ENCODE peak calls at places on chromosomes 3 and 15, in six cellular contexts. D is A549; U is activated naive CD4-positive, alpha-beta T cell treated with anti-CD3 and anti-CD28 coated beads, Interleukin-2, amount 10 ng/mL, durations not matched to agents 7 days and 5 days; Z is M059J; G is GM04504; Y is CD8-positive, alpha-beta memory T cell. A is an unnamed sample.
A peak's percentile ranks its signal among the peaks of the same experiment; 100 is the strongest.

GRCh38 chr3:69948246-69948862 is 51.2 kb upstream of the SAMMSON start:
- DNase-seq in G (peak; percentile 23), Y (no peak), D (no peak), Z (peak; percentile 43), U (no peak), A (no peak)

GRCh38 chr15:68187559-68187958 is 17.6 kb downstream of the CALML4 start:
- DNase-seq in U (no peak), Y (no peak), G (peak; percentile 46), D (no peak), Z (peak; percentile 43), A (no peak)

GRCh38 chr3:94071713-94072284 is 8.9 kb downstream of the NSUN3 start:
- DNase-seq in U (peak; percentile 25), Y (no peak), Z (no peak), G (no peak), D (no peak), A (no peak)

GRCh38 chr15:55221090-55222011 is 24.6 kb upstream of the RSL24D1 start:
- DNase-seq in Z (peak; percentile 68), U (no peak), D (peak; percentile 20), G (peak; percentile 77), Y (peak; percentile 6), A (no peak)

GRCh38 chr15:49621327-49622210 is 721 bp downstream of the DTWD1 start:
- DNase-seq in Y (no peak), D (no peak), Z (peak; percentile 32), U (no peak), G (no peak), A (no peak)

GRCh38 chr15:68819451-68820204 is 1.1 kb downstream of the ANP32A start:
- DNase-seq in Z (peak; percentile 73), G (no peak), D (peak; percentile 60), Y (no peak), U (peak; percentile 52), A (peak; percentile 83)

GRCh38 chr3:160006282-160007163 is 17.9 kb downstream of the IL12A start:
- DNase-seq in U (peak; percentile 31), Z (peak; percentile 81), G (peak; percentile 45), Y (no peak), D (peak; percentile 82), A (no peak)

GRCh38 chr15:60408438-60409105 is 10.8 kb upstream of the ANXA2 start:
- DNase-seq in Y (no peak), D (peak; percentile 86), Z (peak; percentile 79), U (no peak), G (peak; percentile 54), A (no peak)